ENCODE peak calls at places on chromosomes 11 and 22, in eight cellular contexts. W is myocyte; Y is T-helper 22 cell; A is aorta; V is renal cortical epithelial cell; L is posterior vena cava; P is activated T-cell treated with anti-CD3 and anti-CD28 coated beads for 4 hours; H is activated CD4-positive, CD25-positive, alpha-beta regulatory T cell. S is an unnamed sample.

GRCh38 chr11:76700177-76701100 is 29.9 kb upstream of the LRRC32 start:
- DNase-seq in W (peak; percentile 83), L (peak; percentile 82), Y (no peak), V (peak; percentile 52), P (no peak), A (no peak), H (no peak), S (no peak)

GRCh38 chr22:44137415-44137814 is 43.3 kb upstream of the PARVG start:
- DNase-seq in W (no peak), H (no peak), A (peak; percentile 46), Y (no peak), V (no peak), L (peak; percentile 22), P (no peak), S (no peak)

GRCh38 chr11:11347583-11347982 is 5.5 kb downstream of the CSNK2A3 start:
- DNase-seq in A (no peak), L (peak; percentile 90), P (no peak), W (no peak), H (no peak), Y (no peak), V (no peak), S (no peak)

GRCh38 chr11:75272821-75273301 is 32.3 kb downstream of the TPBGL start:
- DNase-seq in L (peak; percentile 77), W (no peak), Y (no peak), H (no peak), P (no peak), V (no peak), A (peak; percentile 62), S (no peak)

GRCh38 chr11:45654741-45655283 is 10.6 kb downstream of the CHST1 start:
- DNase-seq in H (no peak), A (peak; percentile 27), W (no peak), L (no peak), P (no peak), Y (no peak), V (no peak), S (no peak)

GRCh38 chr11:17736921-17737817 is 2.6 kb downstream of the KCNC1 start:
- DNase-seq in H (no peak), P (no peak), V (no peak), A (peak; percentile 52), L (peak; percentile 69), Y (no peak), W (no peak), S (no peak)

GRCh38 chr22:29117799-29118477 is 45.1 kb downstream of the KREMEN1 start:
- DNase-seq in P (no peak), W (no peak), H (no peak), L (no peak), Y (no peak), V (peak; percentile 77), A (no peak), S (no peak)

GRCh38 chr11:74311352-74311926 is at the start of gene P4HA3:
- DNase-seq in A (peak; percentile 91), H (peak; percentile 8), Y (no peak), W (no peak), P (peak; percentile 23), V (no peak), L (peak; percentile 90), S (peak; percentile 9)

GRCh38 chr22:40300884-40301672 is 45.2 kb upstream of the ADSL start:
- DNase-seq in H (no peak), L (no peak), W (no peak), V (no peak), A (no peak), P (no peak), Y (no peak), S (no peak)

GRCh38 chr11:120028181-120028935 is 109.6 kb downstream of the TRIM29 start:
- DNase-seq in P (no peak), Y (no peak), A (no peak), V (no peak), W (no peak), L (peak; percentile 23), H (no peak), S (no peak)

S was measured in effector memory CD4-positive, alpha-beta T cell.